ENCODE peak calls at places on chromosomes 13 and 19, in ten cellular contexts. Q is H1; D is endothelial cell; U is neural crest cell; B is activated CD4-positive, alpha-beta T cell treated with anti-CD3 and anti-CD28 coated beads, Interleukin-2, amount 10 ng/mL, durations not matched to agents 7 days and 5 days; H is heart left ventricle; M is ELR; E is fibroblast of lung; R is NCI-H1930; W is stimulated activated CD8-positive, alpha-beta memory T cell treated with anti-CD3 and anti-CD28 coated beads, Interleukin-7, amount 100 ng/mL, for 24 hours. Y is an unnamed sample.

GRCh38 chr19:33292595-33293254 is 9.6 kb downstream of the CEBPA start:
- DNase-seq in Q (no peak), D (no peak), U (no peak), B (no peak), H (peak; percentile 31), M (peak; percentile 45), E (no peak), R (no peak), W (no peak), Y (peak; percentile 30)

GRCh38 chr13:105914637-105915036 is 620.8 kb downstream of the EFNB2 start:
- DNase-seq in Q (no peak), D (no peak), U (no peak), B (no peak), H (no peak), M (peak; percentile 56), E (peak; percentile 98), R (no peak), W (no peak), Y (peak; percentile 61)

GRCh38 chr19:14059093-14059480 is 2.8 kb downstream of the PALM3 start:
- DNase-seq in Q (no peak), D (peak; percentile 49), U (peak; percentile 36), B (peak; percentile 58), H (no peak), M (peak; percentile 26), E (no peak), R (no peak), W (peak; percentile 33), Y (no peak)

GRCh38 chr13:109198585-109198984 is 569.2 kb downstream of the MYO16 start:
- DNase-seq in Q (no peak), D (no peak), U (no peak), B (no peak), H (no peak), M (no peak), E (no peak), R (no peak), W (no peak), Y (no peak)

GRCh38 chr13:102400619-102401125 is 1.2 kb downstream of the FGF14 start:
- DNase-seq in Q (no peak), D (peak; percentile 6), U (no peak), B (no peak), H (peak; percentile 28), M (no peak), E (peak; percentile 22), R (no peak), W (no peak), Y (no peak)

GRCh38 chr19:5961969-5962945 is 15.7 kb downstream of the RANBP3 start:
- DNase-seq in Q (no peak), D (peak; percentile 47), U (no peak), B (peak; percentile 90), H (no peak), M (peak; percentile 23), E (peak; percentile 69), R (peak; percentile 10), W (peak; percentile 20), Y (no peak)

GRCh38 chr19:55345818-55346724 is 6.4 kb downstream of the KMT5C start:
- DNase-seq in Q (no peak), D (no peak), U (no peak), B (no peak), H (peak; percentile 34), M (no peak), E (peak; percentile 41), R (no peak), W (no peak), Y (peak; percentile 30)

GRCh38 chr13:78743972-78744371 is 85.0 kb upstream of the OBI1 start:
- DNase-seq in Q (no peak), D (no peak), U (no peak), B (no peak), H (no peak), M (no peak), E (no peak), R (no peak), W (no peak), Y (no peak)

GRCh38 chr19:30784850-30785459 is 412.8 kb downstream of the ZNF536 start:
- DNase-seq in Q (peak; percentile 13), D (peak; percentile 79), U (peak; percentile 47), B (peak; percentile 63), H (peak; percentile 44), M (peak; percentile 8), E (peak; percentile 45), R (no peak), W (peak; percentile 37), Y (peak; percentile 11)

GRCh38 chr13:30696278-30697176 is 38.8 kb upstream of the ALOX5AP start:
- DNase-seq in Q (no peak), D (peak; percentile 29), U (no peak), B (no peak), H (peak; percentile 43), M (peak; percentile 55), E (no peak), R (no peak), W (no peak), Y (peak; percentile 52)

Y was measured in EL.